ENCODE peak calls at places on chromosomes 4 and X, in nine cellular contexts. One of them, this sample, is unnamed.

GRCh38 chr4:114132830-114133229 is 153.4 kb upstream of the ARSJ start:
- DNase-seq in HFF-Myc: peak
- DNase-seq in HFFc6: no peak
- DNase-seq in cardiac fibroblast: peak
- DNase-seq in GM13976: no peak
- DNase-seq in K562: no peak
- DNase-seq in mesothelial cell of epicardium: no peak
- DNase-seq in tibial nerve: no peak
- DNase-seq in adrenal gland: no peak
- DNase-seq in this sample: no peak

GRCh38 chr4:175280153-175280552 is 362.0 kb downstream of the ADAM29 start:
- DNase-seq in cardiac fibroblast: no peak
- DNase-seq in K562: no peak
- DNase-seq in HFFc6: no peak
- DNase-seq in HFF-Myc: no peak
- DNase-seq in adrenal gland: no peak
- DNase-seq in mesothelial cell of epicardium: no peak
- DNase-seq in tibial nerve: no peak
- DNase-seq in GM13976: no peak
- DNase-seq in this sample: no peak

GRCh38 chr4:43356786-43357185 is 464.3 kb downstream of the GRXCR1 start:
- DNase-seq in K562: no peak
- DNase-seq in adrenal gland: no peak
- DNase-seq in HFFc6: no peak
- DNase-seq in mesothelial cell of epicardium: no peak
- DNase-seq in GM13976: no peak
- DNase-seq in HFF-Myc: no peak
- DNase-seq in cardiac fibroblast: no peak
- DNase-seq in tibial nerve: no peak
- DNase-seq in this sample: no peak

GRCh38 chrX:122188751-122189150 is 995.3 kb upstream of the GRIA3 start:
- DNase-seq in K562: no peak
- DNase-seq in tibial nerve: no peak
- DNase-seq in mesothelial cell of epicardium: no peak
- DNase-seq in HFFc6: no peak
- DNase-seq in adrenal gland: no peak
- DNase-seq in cardiac fibroblast: no peak
- DNase-seq in HFF-Myc: no peak
- DNase-seq in GM13976: no peak
- DNase-seq in this sample: no peak

GRCh38 chr4:6873291-6873690 is 36.3 kb upstream of the TBC1D14 start:
- DNase-seq in cardiac fibroblast: peak
- DNase-seq in mesothelial cell of epicardium: no peak
- DNase-seq in HFF-Myc: no peak
- DNase-seq in HFFc6: peak
- DNase-seq in adrenal gland: no peak
- DNase-seq in K562: no peak
- DNase-seq in GM13976: no peak
- DNase-seq in tibial nerve: no peak
- DNase-seq in this sample: no peak

GRCh38 chrX:86066998-86067397 is 19.6 kb upstream of the CHM start:
- DNase-seq in GM13976: no peak
- DNase-seq in HFF-Myc: no peak
- DNase-seq in cardiac fibroblast: peak
- DNase-seq in HFFc6: no peak
- DNase-seq in K562: peak
- DNase-seq in mesothelial cell of epicardium: no peak
- DNase-seq in tibial nerve: no peak
- DNase-seq in adrenal gland: no peak
- DNase-seq in this sample: no peak

GRCh38 chrX:11899091-11899490 is 141.1 kb downstream of the MSL3 start:
- DNase-seq in tibial nerve: no peak
- DNase-seq in HFFc6: no peak
- DNase-seq in adrenal gland: no peak
- DNase-seq in K562: no peak
- DNase-seq in cardiac fibroblast: peak
- DNase-seq in mesothelial cell of epicardium: no peak
- DNase-seq in GM13976: no peak
- DNase-seq in HFF-Myc: no peak
- DNase-seq in this sample: no peak

GRCh38 chr4:42995343-42995944 is 102.9 kb downstream of the GRXCR1 start:
- DNase-seq in HFFc6: no peak
- DNase-seq in cardiac fibroblast: peak
- DNase-seq in tibial nerve: no peak
- DNase-seq in GM13976: peak
- DNase-seq in HFF-Myc: peak
- DNase-seq in mesothelial cell of epicardium: no peak
- DNase-seq in K562: peak
- DNase-seq in adrenal gland: no peak
- DNase-seq in this sample: no peak

GRCh38 chr4:142778908-142779307 is 67.2 kb downstream of the INPP4B start:
- DNase-seq in GM13976: no peak
- DNase-seq in HFF-Myc: no peak
- DNase-seq in tibial nerve: no peak
- DNase-seq in HFFc6: peak
- DNase-seq in K562: no peak
- DNase-seq in mesothelial cell of epicardium: no peak
- DNase-seq in cardiac fibroblast: peak
- DNase-seq in adrenal gland: no peak
- DNase-seq in this sample: no peak

GRCh38 chrX:71578253-71579135 is at the start of gene GCNA:
- DNase-seq in tibial nerve: no peak
- DNase-seq in HFFc6: no peak
- DNase-seq in K562: no peak
- DNase-seq in cardiac fibroblast: no peak
- DNase-seq in HFF-Myc: no peak
- DNase-seq in mesothelial cell of epicardium: no peak
- DNase-seq in GM13976: peak
- DNase-seq in adrenal gland: no peak
- DNase-seq in this sample: no peak

GRCh38 chrX:142084611-142085010 is 120.5 kb downstream of the MAGEC2 start:
- DNase-seq in HFF-Myc: no peak
- DNase-seq in tibial nerve: no peak
- DNase-seq in mesothelial cell of epicardium: no peak
- DNase-seq in HFFc6: no peak
- DNase-seq in cardiac fibroblast: no peak
- DNase-seq in K562: no peak
- DNase-seq in adrenal gland: no peak
- DNase-seq in GM13976: no peak
- DNase-seq in this sample: no peak

DNA sequence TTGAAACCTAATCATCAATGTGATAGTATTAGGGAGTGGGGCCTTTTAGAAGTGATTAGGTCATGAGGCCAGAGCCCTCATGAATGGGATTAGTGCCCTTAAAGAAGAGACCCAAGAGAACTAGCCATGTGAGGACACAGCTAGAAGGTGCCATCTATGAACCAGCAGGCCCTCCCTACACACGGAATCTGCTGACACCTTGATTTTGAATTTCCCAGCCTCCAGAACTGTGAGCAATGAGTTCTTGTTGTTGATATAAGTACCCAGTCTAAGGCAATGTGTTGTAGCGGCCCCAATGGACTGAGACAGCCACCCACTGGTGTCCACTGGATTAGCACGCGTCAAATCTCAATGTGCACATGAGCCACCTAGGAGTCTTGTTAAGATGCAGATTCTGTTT is 8.4 kb upstream of the ADGRG2 start:
- DNase-seq in GM13976: no peak
- DNase-seq in cardiac fibroblast: no peak
- DNase-seq in K562: no peak
- DNase-seq in HFF-Myc: no peak
- DNase-seq in adrenal gland: no peak
- DNase-seq in tibial nerve: no peak
- DNase-seq in HFFc6: no peak
- DNase-seq in mesothelial cell of epicardium: no peak
- DNase-seq in this sample: no peak
- TF ChIP-seq CTCF in GM13976: no peak
- TF ChIP-seq CTCF in cardiac fibroblast: no peak
- TF ChIP-seq CTCF in K562: no peak
- TF ChIP-seq CTCF in HFF-Myc: no peak
- TF ChIP-seq CTCF in adrenal gland: no peak
- TF ChIP-seq CTCF in tibial nerve: no peak
- TF ChIP-seq CTCF in HFFc6: no peak
- TF ChIP-seq CTCF in mesothelial cell of epicardium: no peak
- TF ChIP-seq CTCF in this sample: no peak

GRCh38 chr4:83036991-83037390 is 2.0 kb downstream of the COPS4 start:
- DNase-seq in adrenal gland: no peak
- DNase-seq in HFFc6: no peak
- DNase-seq in cardiac fibroblast: no peak
- DNase-seq in HFF-Myc: no peak
- DNase-seq in mesothelial cell of epicardium: no peak
- DNase-seq in GM13976: no peak
- DNase-seq in K562: no peak
- DNase-seq in tibial nerve: no peak
- DNase-seq in this sample: no peak

GRCh38 chr4:83034630-83035494 is at the start of gene COPS4:
- DNase-seq in adrenal gland: peak
- DNase-seq in tibial nerve: peak
- DNase-seq in K562: peak
- DNase-seq in HFFc6: peak
- DNase-seq in mesothelial cell of epicardium: peak
- DNase-seq in cardiac fibroblast: peak
- DNase-seq in HFF-Myc: peak
- DNase-seq in GM13976: peak
- DNase-seq in this sample: peak

GRCh38 chr4:83043801-83044407 is 8.9 kb downstream of the COPS4 start:
- DNase-seq in cardiac fibroblast: peak
- DNase-seq in tibial nerve: no peak
- DNase-seq in K562: no peak
- DNase-seq in GM13976: no peak
- DNase-seq in adrenal gland: no peak
- DNase-seq in HFFc6: peak
- DNase-seq in HFF-Myc: no peak
- DNase-seq in mesothelial cell of epicardium: no peak
- DNase-seq in this sample: no peak

GRCh38 chr4:83040269-83040668 is 5.3 kb downstream of the COPS4 start:
- DNase-seq in cardiac fibroblast: no peak
- DNase-seq in HFFc6: no peak
- DNase-seq in mesothelial cell of epicardium: no peak
- DNase-seq in HFF-Myc: no peak
- DNase-seq in GM13976: no peak
- DNase-seq in tibial nerve: no peak
- DNase-seq in K562: no peak
- DNase-seq in adrenal gland: no peak
- DNase-seq in this sample: no peak
- TF ChIP-seq CTCF in cardiac fibroblast: no peak
- TF ChIP-seq CTCF in HFFc6: peak
- TF ChIP-seq CTCF in mesothelial cell of epicardium: peak
- TF ChIP-seq CTCF in HFF-Myc: no peak
- TF ChIP-seq CTCF in GM13976: no peak
- TF ChIP-seq CTCF in tibial nerve: no peak
- TF ChIP-seq CTCF in K562: no peak
- TF ChIP-seq CTCF in adrenal gland: no peak
- TF ChIP-seq CTCF in this sample: no peak

DNA sequence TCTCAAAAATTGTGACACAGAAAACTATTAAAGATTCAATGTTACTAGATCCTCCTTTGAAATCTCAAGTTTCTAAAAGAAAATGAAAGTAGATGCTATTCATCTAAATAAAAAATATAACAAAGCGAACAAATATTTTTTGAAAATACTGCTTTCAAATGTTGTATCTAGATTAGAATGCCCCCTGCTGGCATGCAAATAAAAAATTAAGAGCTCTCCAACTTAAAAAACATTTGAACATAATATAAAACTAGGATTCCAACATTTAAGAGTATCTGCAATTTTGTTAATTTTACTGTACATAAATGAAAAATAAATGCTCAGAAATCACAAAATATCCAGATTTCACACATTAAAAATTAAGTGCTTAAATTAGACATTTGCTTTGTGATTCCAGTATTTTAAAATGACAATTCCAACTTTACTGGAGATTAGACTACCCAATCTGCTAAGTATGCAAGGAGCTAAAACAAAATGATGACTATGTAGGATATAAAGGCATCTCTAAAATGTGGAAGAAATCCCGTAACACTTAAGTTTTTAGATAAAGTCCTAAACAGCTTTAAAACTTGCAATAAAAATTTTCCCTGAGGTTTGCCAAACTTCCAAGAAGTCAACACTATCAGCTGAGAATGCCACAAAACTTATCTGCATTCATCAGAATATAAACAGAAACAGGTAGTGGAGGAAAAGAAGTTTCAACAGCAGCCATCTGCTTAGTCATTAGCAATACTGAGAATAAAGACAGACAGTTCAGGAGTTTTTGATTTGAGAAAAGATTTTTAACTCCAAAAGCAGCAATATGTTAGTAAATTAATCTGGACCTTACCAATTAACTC is 32.6 kb downstream of the DHX15 start:
- DNase-seq in tibial nerve: no peak
- DNase-seq in K562: no peak
- DNase-seq in HFF-Myc: no peak
- DNase-seq in GM13976: no peak
- DNase-seq in mesothelial cell of epicardium: no peak
- DNase-seq in adrenal gland: no peak
- DNase-seq in cardiac fibroblast: peak
- DNase-seq in HFFc6: no peak
- DNase-seq in this sample: no peak
- TF ChIP-seq CTCF in tibial nerve: no peak
- TF ChIP-seq CTCF in K562: peak
- TF ChIP-seq CTCF in HFF-Myc: peak
- TF ChIP-seq CTCF in GM13976: no peak
- TF ChIP-seq CTCF in mesothelial cell of epicardium: peak
- TF ChIP-seq CTCF in adrenal gland: peak
- TF ChIP-seq CTCF in cardiac fibroblast: peak
- TF ChIP-seq CTCF in HFFc6: peak
- TF ChIP-seq CTCF in this sample: no peak

DNA sequence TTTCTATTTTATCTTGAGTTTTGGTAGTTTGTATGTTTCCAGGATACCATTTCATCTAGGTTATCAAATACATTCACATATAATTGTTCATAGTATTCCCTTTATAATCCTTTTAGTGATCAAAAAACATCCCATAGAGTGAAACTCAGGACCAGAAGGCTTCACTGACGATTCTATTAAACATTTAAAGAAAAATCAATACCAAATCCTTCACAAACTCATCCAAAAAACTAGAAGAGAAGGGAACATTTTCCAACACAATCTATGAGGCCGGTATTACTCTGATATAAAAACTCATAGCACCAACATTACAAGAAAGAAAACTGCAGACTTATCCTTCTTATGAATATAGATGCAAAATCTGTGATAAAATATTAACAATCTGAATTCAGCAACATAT is 203.4 kb downstream of the ANKRD50 start:
- DNase-seq in cardiac fibroblast: no peak
- DNase-seq in tibial nerve: no peak
- DNase-seq in K562: no peak
- DNase-seq in GM13976: no peak
- DNase-seq in mesothelial cell of epicardium: no peak
- DNase-seq in HFF-Myc: no peak
- DNase-seq in adrenal gland: no peak
- DNase-seq in HFFc6: no peak
- DNase-seq in this sample: no peak
- TF ChIP-seq CTCF in cardiac fibroblast: no peak
- TF ChIP-seq CTCF in tibial nerve: no peak
- TF ChIP-seq CTCF in K562: no peak
- TF ChIP-seq CTCF in GM13976: no peak
- TF ChIP-seq CTCF in mesothelial cell of epicardium: no peak
- TF ChIP-seq CTCF in HFF-Myc: no peak
- TF ChIP-seq CTCF in adrenal gland: no peak
- TF ChIP-seq CTCF in HFFc6: no peak
- TF ChIP-seq CTCF in this sample: no peak

GRCh38 chr4:158163941-158164665 is 8.7 kb downstream of the GASK1B start:
- DNase-seq in K562: no peak
- DNase-seq in HFFc6: no peak
- DNase-seq in mesothelial cell of epicardium: no peak
- DNase-seq in cardiac fibroblast: peak
- DNase-seq in GM13976: no peak
- DNase-seq in adrenal gland: peak
- DNase-seq in tibial nerve: no peak
- DNase-seq in HFF-Myc: no peak
- DNase-seq in this sample: no peak
- TF ChIP-seq CTCF in K562: no peak
- TF ChIP-seq CTCF in HFFc6: no peak
- TF ChIP-seq CTCF in mesothelial cell of epicardium: no peak
- TF ChIP-seq CTCF in cardiac fibroblast: no peak
- TF ChIP-seq CTCF in GM13976: no peak
- TF ChIP-seq CTCF in adrenal gland: no peak
- TF ChIP-seq CTCF in tibial nerve: no peak
- TF ChIP-seq CTCF in HFF-Myc: no peak
- TF ChIP-seq CTCF in this sample: no peak